ENCODE peak calls at places on chromosomes 5 and 9, in four cellular contexts. R is mesendoderm, G is IMR-90, H is trophoblast cell. S is an unnamed sample.

GRCh38 chr5:167870055-167870454 is 421.4 kb upstream of the WWC1 start:
- DNase-seq in R (no peak), G (no peak), H (no peak), S (no peak)

GRCh38 chr5:43208658-43209057 is 16.6 kb downstream of the NIM1K start:
- DNase-seq in R (no peak), G (no peak), H (no peak), S (no peak)

GRCh38 chr9:63859475-63860215 is 1425.4 kb downstream of the FOXD4L5 start:
- DNase-seq in R (no peak), G (no peak), H (peak), S (no peak)

GRCh38 chr5:93607367-93608258 is 24.6 kb downstream of the NR2F1 start:
- DNase-seq in R (peak), G (peak), H (peak), S (peak)

GRCh38 chr5:25295067-25295466 is 650.3 kb upstream of the CDH10 start:
- DNase-seq in R (no peak), G (no peak), H (no peak), S (no peak)

GRCh38 chr9:715310-715709 is 126.2 kb upstream of the DMRT1 start:
- DNase-seq in R (no peak), G (no peak), H (no peak), S (no peak)

GRCh38 chr9:34552986-34553385 is 30.2 kb upstream of the ENHO start:
- DNase-seq in R (no peak), G (no peak), H (no peak), S (no peak)

GRCh38 chr9:115691686-115692085 is 461.9 kb upstream of the PAPPA start:
- DNase-seq in R (peak), G (peak), H (peak), S (no peak)

GRCh38 chr5:74536658-74537057 is 103.9 kb downstream of the ENC1 start:
- DNase-seq in R (peak), G (no peak), H (no peak), S (no peak)

GRCh38 chr5:50667653-50668403 is 1.4 kb downstream of the PARP8 start:
- DNase-seq in R (peak), G (peak), H (peak), S (peak)

GRCh38 chr5:128111818-128112448 is 28.4 kb downstream of the SLC12A2 start:
- DNase-seq in R (no peak), G (peak), H (no peak), S (no peak)

GRCh38 chr5:124418390-124418789 is 328.0 kb downstream of the ZNF608 start:
- DNase-seq in R (no peak), G (no peak), H (no peak), S (no peak)

GRCh38 chr5:8436919-8437318 is 568.0 kb downstream of the MTRR start:
- DNase-seq in R (no peak), G (no peak), H (no peak), S (no peak)

GRCh38 chr9:127785933-127786772 is at the start of gene CDK9:
- DNase-seq in R (peak), G (peak), H (peak), S (peak)

GRCh38 chr9:136996361-136997281 is at the start of gene CLIC3:
- DNase-seq in R (peak), G (no peak), H (peak), S (peak)

GRCh38 chr9:108272350-108272899 is 583.4 kb downstream of the ACTL7B start:
- DNase-seq in R (peak), G (peak), H (peak), S (peak)

GRCh38 chr9:117160254-117160653 is 254.6 kb downstream of the ASTN2 start:
- DNase-seq in R (peak), G (no peak), H (peak), S (no peak)

GRCh38 chr9:112728401-112728800 is 10.5 kb upstream of the INIP start:
- DNase-seq in R (no peak), G (no peak), H (no peak), S (no peak)

GRCh38 chr9:121447341-121447834 is 52.3 kb downstream of the GGTA1 start:
- DNase-seq in R (no peak), G (peak), H (no peak), S (no peak)

GRCh38 chr9:21958833-21959232 is 35.4 kb downstream of the CDKN2A start:
- DNase-seq in R (no peak), G (no peak), H (no peak), S (no peak)

GRCh38 chr9:128685636-128686489 is 3.2 kb upstream of the SET start:
- DNase-seq in R (no peak), G (no peak), H (no peak), S (no peak)

GRCh38 chr5:159310492-159310891 is 19.8 kb downstream of the IL12B start:
- DNase-seq in R (peak), G (no peak), H (peak), S (peak)

GRCh38 chr9:27848315-27848714 is 275.0 kb upstream of the C9orf72 start:
- DNase-seq in R (no peak), G (no peak), H (no peak), S (no peak)

GRCh38 chr5:10674582-10674981 is 86.5 kb downstream of the DAP start:
- DNase-seq in R (no peak), G (no peak), H (no peak), S (no peak)

GRCh38 chr5:38816083-38817030 is 29.5 kb upstream of the OSMR start:
- DNase-seq in R (peak), G (no peak), H (no peak), S (no peak)

GRCh38 chr9:128633601-128634000 is 23.0 kb downstream of the DYNC2I2 start:
- DNase-seq in R (no peak), G (no peak), H (no peak), S (no peak)

GRCh38 chr5:44885903-44886302 is 77.2 kb downstream of the MRPS30 start:
- DNase-seq in R (no peak), G (no peak), H (no peak), S (no peak)

GRCh38 chr5:23446436-23446835 is 61.0 kb upstream of the PRDM9 start:
- DNase-seq in R (no peak), G (no peak), H (no peak), S (no peak)

GRCh38 chr5:55096860-55097259 is 5.6 kb upstream of the GZMA start:
- DNase-seq in R (no peak), G (no peak), H (no peak), S (no peak)

GRCh38 chr9:86983260-86984255 is 36.3 kb upstream of the GAS1 start:
- DNase-seq in R (no peak), G (peak), H (peak), S (no peak)

GRCh38 chr9:119556129-119556875 is 187.1 kb upstream of the BRINP1 start:
- DNase-seq in R (peak), G (peak), H (peak), S (peak)

GRCh38 chr5:174935854-174936474 is 211.6 kb downstream of the MSX2 start:
- DNase-seq in R (peak), G (peak), H (peak), S (peak)

DNA sequence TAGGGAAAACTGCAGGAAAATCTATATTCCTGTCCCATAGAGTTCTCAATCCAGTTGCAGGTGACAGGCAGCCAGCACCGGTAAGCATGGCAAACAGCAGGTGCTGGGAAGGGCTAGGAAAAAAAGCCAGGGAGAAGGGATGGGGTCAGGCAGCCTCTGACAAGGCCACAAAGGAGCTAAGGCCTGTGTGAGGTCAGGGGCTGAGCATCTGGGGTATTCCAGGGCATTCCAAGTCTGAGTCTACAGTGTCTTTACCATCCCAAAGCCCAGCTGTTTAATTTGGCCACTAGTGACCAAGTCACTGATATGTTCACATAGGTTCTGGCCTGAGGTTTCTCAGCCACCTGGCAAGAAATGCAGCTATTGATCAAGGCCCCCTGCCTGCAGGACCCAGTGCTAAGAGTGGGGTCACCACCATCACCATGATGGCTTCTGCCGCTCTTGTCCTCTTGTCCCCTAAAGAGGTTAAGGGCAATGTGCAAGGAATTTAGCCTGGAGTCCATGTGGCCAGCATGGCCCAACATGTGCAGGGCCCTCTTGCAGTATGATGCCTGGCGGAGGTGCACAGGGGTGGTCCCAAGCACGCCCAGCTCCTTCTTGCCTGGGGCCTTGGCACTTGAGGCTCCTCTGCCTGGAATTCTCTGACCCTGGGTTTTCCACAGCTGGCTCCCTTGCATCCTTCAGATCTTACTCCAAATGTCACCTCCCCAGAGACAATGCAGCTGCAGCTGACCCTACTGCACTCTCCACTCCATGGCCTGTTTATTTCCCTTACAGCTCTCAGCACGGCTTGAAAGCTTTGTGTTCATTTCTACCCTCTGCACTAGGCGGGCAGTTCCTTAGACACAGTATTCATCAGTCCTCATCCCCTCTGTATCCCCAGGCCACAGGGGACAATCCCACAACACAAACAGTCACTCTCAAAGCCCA is 213.1 kb downstream of the MSX2 start:
- DNase-seq in R (no peak), G (no peak), H (peak), S (no peak)
- H3K4ac ChIP-seq in R (no peak), G (no peak), H (no peak), S (no peak)

GRCh38 chr5:81994679-81995078 is 22.9 kb downstream of the ATG10 start:
- DNase-seq in R (no peak), G (peak), H (peak), S (no peak)
- H3K9ac ChIP-seq in R (no peak), G (no peak), H (no peak), S (no peak)

DNA sequence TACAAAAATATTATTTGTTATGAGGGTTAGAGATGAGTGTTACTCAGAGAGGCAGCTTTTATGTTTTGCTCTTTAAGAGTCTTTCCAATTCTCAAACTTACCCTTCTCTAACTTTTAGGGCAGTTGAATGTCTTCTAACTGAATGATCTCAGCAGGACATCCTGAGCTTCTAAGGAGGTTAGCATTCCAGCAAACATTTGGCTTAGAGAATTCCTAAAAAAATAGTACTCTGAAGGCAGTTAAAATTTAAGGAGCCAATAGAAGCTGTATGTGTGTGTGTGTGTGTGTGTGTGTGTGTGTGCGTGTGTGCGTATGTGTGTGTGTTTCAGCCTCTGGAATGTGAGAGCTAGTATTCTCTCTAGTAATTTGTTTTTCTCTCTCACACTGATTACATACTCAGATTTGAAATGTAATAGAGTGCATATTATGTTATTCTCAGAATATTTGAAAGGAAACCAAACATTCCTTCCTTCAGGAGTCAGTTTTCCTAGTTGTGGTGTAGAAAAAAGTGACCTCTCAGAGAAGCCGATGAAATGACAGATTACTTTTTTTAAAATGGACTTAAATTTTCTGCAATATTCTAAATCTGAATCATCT is 279.6 kb downstream of the TMEM38B start:
- DNase-seq in R (peak), G (no peak), H (peak), S (no peak)
- H3K4ac ChIP-seq in R (no peak), G (no peak), H (no peak), S (no peak)

GRCh38 chr9:36293171-36293570 is 34.9 kb upstream of the GNE start:
- DNase-seq in R (no peak), G (no peak), H (peak), S (no peak)
- H3K9ac ChIP-seq in R (no peak), G (no peak), H (no peak), S (no peak)

GRCh38 chr5:172896465-172896864 is 62.4 kb downstream of the ERGIC1 start:
- DNase-seq in R (no peak), G (no peak), H (no peak), S (no peak)
- H3K4ac ChIP-seq in R (no peak), G (peak), H (no peak), S (no peak)

GRCh38 chr5:65102826-65103673 is 334.3 kb downstream of the CWC27 start:
- DNase-seq in R (peak), G (peak), H (peak), S (peak)
- H3K9ac ChIP-seq in R (peak), G (peak), H (no peak), S (peak)

GRCh38 chr5:169458269-169458668 is 125.3 kb upstream of the SPDL1 start:
- DNase-seq in R (no peak), G (no peak), H (no peak), S (peak)
- H3K4ac ChIP-seq in R (no peak), G (no peak), H (no peak), S (no peak)

GRCh38 chr5:150791536-150791935 is 13.0 kb downstream of the SMIM3 start:
- DNase-seq in R (no peak), G (peak), H (no peak), S (no peak)

GRCh38 chr5:150789431-150789830 is 10.9 kb downstream of the SMIM3 start:
- DNase-seq in R (peak), G (no peak), H (no peak), S (no peak)

GRCh38 chr5:150788974-150789373 is 10.4 kb downstream of the SMIM3 start:
- DNase-seq in R (no peak), G (no peak), H (no peak), S (no peak)

GRCh38 chr5:150787659-150788058 is 9.1 kb downstream of the SMIM3 start:
- DNase-seq in R (no peak), G (no peak), H (no peak), S (no peak)

DNA sequence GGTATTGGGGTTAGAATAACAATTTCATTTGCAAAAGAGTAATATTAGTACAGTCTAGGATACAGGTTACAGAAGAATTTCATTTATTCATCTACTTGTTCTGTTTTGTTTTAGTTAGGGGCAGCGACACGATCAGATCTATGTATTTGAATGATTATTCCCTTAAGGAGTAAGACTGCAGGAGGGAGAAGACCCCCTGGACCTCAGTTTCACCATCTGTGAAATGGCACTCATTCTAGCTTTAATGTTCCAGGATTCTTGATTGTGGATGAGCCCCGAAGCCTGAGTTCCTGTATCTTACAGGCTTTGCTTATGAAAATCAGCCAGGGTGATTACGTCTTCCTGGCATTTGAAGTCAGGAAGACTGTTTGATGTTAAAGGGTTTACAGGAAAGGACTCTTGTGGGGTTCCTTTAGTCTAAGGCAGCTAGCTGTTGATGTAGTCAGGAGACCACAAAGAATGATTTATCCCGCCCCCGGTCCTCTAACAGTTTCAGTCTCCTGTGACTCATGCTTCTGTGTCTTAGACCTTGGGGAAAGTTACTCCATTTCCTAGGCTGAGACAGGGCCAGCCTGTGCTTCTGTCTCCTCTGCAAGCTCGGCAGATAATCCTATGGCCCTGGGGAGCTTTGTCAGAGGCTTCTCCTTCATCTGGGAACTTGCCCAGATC is 11.5 kb downstream of the SMIM3 start:
- DNase-seq in R (peak), G (peak), H (peak), S (peak)
- H3K9ac ChIP-seq in R (no peak), G (peak), H (no peak), S (no peak)

GRCh38 chr5:96934695-96935555 is 955 bp upstream of the LNPEP start:
- DNase-seq in R (peak), G (peak), H (peak), S (peak)
- H3K4ac ChIP-seq in R (no peak), G (peak), H (peak), S (no peak)

GRCh38 chr5:133863857-133864585 is 104.4 kb downstream of the C5orf15 start:
- DNase-seq in R (peak), G (no peak), H (no peak), S (peak)

GRCh38 chr5:133859073-133859472 is 109.4 kb downstream of the C5orf15 start:
- DNase-seq in R (no peak), G (no peak), H (no peak), S (no peak)

GRCh38 chr5:133865113-133865512 is 103.3 kb downstream of the C5orf15 start:
- DNase-seq in R (no peak), G (no peak), H (no peak), S (no peak)

GRCh38 chr5:133864711-133865110 is 103.7 kb downstream of the C5orf15 start:
- DNase-seq in R (no peak), G (no peak), H (no peak), S (no peak)

GRCh38 chr5:133861161-133861737 is 107.2 kb downstream of the C5orf15 start:
- DNase-seq in R (no peak), G (no peak), H (no peak), S (no peak)
- H3K9ac ChIP-seq in R (no peak), G (no peak), H (no peak), S (no peak)

S was measured in H9.